ENCODE peak calls at places on chromosomes 7 and 10, in nine cellular contexts. Z is A549; G is NT2/D1; X is effector memory CD8-positive, alpha-beta T cell; F is tibial artery; T is lung microvascular endothelial cell; C is hypothalamus; S is right lobe of liver; B is substantia nigra. D is an unnamed sample.

GRCh38 chr10:96292971-96293909 is 11.0 kb upstream of the DNTT start:
- DNase-seq in Z (peak; percentile 59), G (peak; percentile 11), X (no peak), F (no peak), T (peak; percentile 44), C (peak; percentile 24), S (no peak), B (no peak), D (peak; percentile 70)

GRCh38 chr7:87517136-87517805 is 41.8 kb upstream of the ABCB4 start:
- DNase-seq in Z (no peak), G (no peak), X (no peak), F (no peak), T (peak; percentile 50), C (no peak), S (no peak), B (no peak), D (no peak)

GRCh38 chr7:143320620-143321019 is 4.7 kb downstream of the CLCN1 start:
- DNase-seq in Z (no peak), G (no peak), X (no peak), F (no peak), T (no peak), C (no peak), S (peak; percentile 69), B (no peak), D (no peak)

GRCh38 chr7:29406366-29406765 is 157.3 kb upstream of the PRR15 start:
- DNase-seq in Z (no peak), G (no peak), X (no peak), F (no peak), T (no peak), C (no peak), S (no peak), B (no peak), D (no peak)

GRCh38 chr10:74034301-74034700 is 36.4 kb downstream of the VCL start:
- DNase-seq in Z (no peak), G (no peak), X (no peak), F (no peak), T (no peak), C (no peak), S (no peak), B (no peak), D (no peak)

GRCh38 chr10:121088524-121088923 is 237.4 kb downstream of the WDR11 start:
- DNase-seq in Z (peak; percentile 16), G (peak; percentile 47), X (no peak), F (no peak), T (no peak), C (no peak), S (no peak), B (no peak), D (no peak)

GRCh38 chr10:74453151-74453550 is 302.1 kb downstream of the ADK start:
- DNase-seq in Z (no peak), G (no peak), X (no peak), F (no peak), T (no peak), C (no peak), S (no peak), B (no peak), D (peak; percentile 41)

GRCh38 chr10:78044699-78045098 is 11.0 kb downstream of the RPS24 start:
- DNase-seq in Z (no peak), G (no peak), X (no peak), F (no peak), T (peak; percentile 22), C (no peak), S (no peak), B (no peak), D (no peak)

GRCh38 chr7:100519580-100519979 is 19.4 kb upstream of the AGFG2 start:
- DNase-seq in Z (no peak), G (no peak), X (no peak), F (no peak), T (no peak), C (no peak), S (no peak), B (no peak), D (no peak)

GRCh38 chr7:18855796-18856195 is 261.6 kb downstream of the TWIST1 start:
- DNase-seq in Z (no peak), G (no peak), X (no peak), F (no peak), T (no peak), C (no peak), S (no peak), B (no peak), D (no peak)

GRCh38 chr7:100130608-100131453 is 4.1 kb downstream of the MBLAC1 start:
- DNase-seq in Z (peak; percentile 63), G (no peak), X (peak; percentile 88), F (peak; percentile 86), T (peak; percentile 53), C (peak; percentile 78), S (peak; percentile 87), B (peak; percentile 81), D (peak; percentile 54)